ENCODE peak calls at places on chromosomes 6 and 20, in six cellular contexts. V, N, B, S, W and D are unnamed samples.

GRCh38 chr20:25258828-25259227 is 10.9 kb downstream of the PYGB start:
- DNase-seq in V (no peak), N (no peak), B (no peak), S (no peak), W (no peak), D (no peak)

GRCh38 chr20:7589164-7589563 is 351.1 kb downstream of the HAO1 start:
- DNase-seq in V (no peak), N (no peak), B (no peak), S (no peak), W (no peak), D (no peak)

GRCh38 chr6:135522975-135523692 is 25.6 kb upstream of the AHI1 start:
- DNase-seq in V (no peak), N (no peak), B (no peak), S (peak; percentile 41), W (no peak), D (no peak)

GRCh38 chr6:141752677-141753076 is 380.0 kb upstream of the GJE1 start:
- DNase-seq in V (no peak), N (no peak), B (no peak), S (no peak), W (no peak), D (no peak)

GRCh38 chr20:46770330-46771194 is 61.1 kb downstream of the SLC2A10 start:
- DNase-seq in V (no peak), N (no peak), B (no peak), S (no peak), W (no peak), D (no peak)

GRCh38 chr6:2209226-2209809 is 36.1 kb downstream of the GMDS start:
- DNase-seq in V (no peak), N (no peak), B (no peak), S (peak; percentile 54), W (peak; percentile 77), D (peak; percentile 88)

GRCh38 chr6:32192608-32193039 is at the start of gene GPSM3:
- DNase-seq in V (no peak), N (no peak), B (peak; percentile 74), S (no peak), W (peak; percentile 78), D (no peak)

GRCh38 chr6:69022991-69023390 is 387.9 kb downstream of the ADGRB3 start:
- DNase-seq in V (no peak), N (no peak), B (no peak), S (no peak), W (no peak), D (no peak)

GRCh38 chr20:35280523-35280922 is 2.6 kb upstream of the MMP24OS start:
- DNase-seq in V (no peak), N (no peak), B (no peak), S (no peak), W (no peak), D (no peak)

GRCh38 chr6:20464041-20464440 is 62.4 kb downstream of the E2F3 start:
- DNase-seq in V (no peak), N (no peak), B (no peak), S (no peak), W (no peak), D (no peak)
- H3K4me3 ChIP-seq in V (no peak overlapping the region), N (no peak overlapping the region), B (no peak overlapping the region), S (no peak overlapping the region), W (no peak overlapping the region), D (no peak overlapping the region)

GRCh38 chr20:32442630-32443029 is 84.5 kb downstream of the ASXL1 start:
- DNase-seq in V (no peak), N (no peak), B (no peak), S (no peak), W (no peak), D (no peak)
- TF ChIP-seq POLR2A in V (no peak), N (no peak), B (no peak), S (no peak), W (no peak), D (no peak)

GRCh38 chr20:51446230-51446629 is 96.3 kb downstream of the NFATC2 start:
- DNase-seq in V (no peak), N (no peak), B (no peak), S (no peak), W (no peak), D (no peak)

GRCh38 chr20:51447765-51448148 is 94.8 kb downstream of the NFATC2 start:
- DNase-seq in V (no peak), N (no peak), B (no peak), S (no peak), W (no peak), D (no peak)

GRCh38 chr20:51445591-51445990 is 96.9 kb downstream of the NFATC2 start:
- DNase-seq in V (no peak), N (no peak), B (no peak), S (no peak), W (no peak), D (no peak)

GRCh38 chr20:51446656-51447055 is 95.9 kb downstream of the NFATC2 start:
- DNase-seq in V (no peak), N (no peak), B (peak; percentile 54), S (peak; percentile 86), W (peak; percentile 36), D (no peak)

DNA sequence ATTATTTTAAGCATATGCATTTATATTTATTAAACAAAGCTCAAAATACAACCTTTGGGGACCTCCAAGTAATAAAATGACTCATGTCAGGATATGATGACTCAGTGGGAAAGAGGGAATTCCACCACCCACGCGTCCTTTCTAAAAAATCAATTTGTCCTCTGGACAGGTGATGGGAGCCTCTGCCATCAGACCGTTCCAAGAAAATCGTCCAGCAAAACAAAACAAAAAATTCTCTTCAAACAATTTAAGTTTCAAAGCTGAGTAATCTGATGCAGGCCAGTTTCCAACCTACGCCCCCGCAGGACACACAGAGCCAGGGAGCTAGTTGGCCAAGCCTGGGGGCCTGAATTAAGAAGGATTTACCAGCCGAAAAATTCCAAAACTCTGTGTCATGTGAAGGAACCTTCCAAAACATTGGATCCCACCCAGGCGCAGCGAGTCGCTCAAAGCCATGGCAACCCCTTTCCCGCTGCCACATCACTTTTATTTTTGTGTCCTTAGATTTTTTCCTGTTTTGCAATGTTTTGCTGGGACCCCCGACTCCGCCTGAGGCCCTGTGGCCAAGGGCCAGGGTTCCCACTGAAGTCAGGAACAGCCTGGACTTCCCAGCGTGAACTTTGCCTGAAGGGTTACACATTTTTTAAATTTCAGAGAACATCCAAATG is 95.3 kb downstream of the NFATC2 start:
- DNase-seq in V (peak; percentile 45), N (peak; percentile 74), B (peak; percentile 57), S (peak; percentile 77), W (peak; percentile 44), D (peak; percentile 37)
- H3K4me3 ChIP-seq in V (no peak overlapping the region), N (no peak overlapping the region), B (no peak overlapping the region), S (peak overlapping the region; percentile 1), W (no peak overlapping the region), D (no peak overlapping the region)

GRCh38 chr6:44238687-44239350 is 8.1 kb upstream of the HSP90AB1 start:
- DNase-seq in V (no peak), N (no peak), B (no peak), S (no peak), W (no peak), D (no peak)

GRCh38 chr6:44235891-44236516 is 10.9 kb upstream of the HSP90AB1 start:
- DNase-seq in V (no peak), N (no peak), B (no peak), S (no peak), W (no peak), D (no peak)

GRCh38 chr6:44237021-44237812 is 9.7 kb upstream of the HSP90AB1 start:
- DNase-seq in V (peak; percentile 84), N (peak; percentile 91), B (peak; percentile 93), S (peak; percentile 96), W (peak; percentile 94), D (peak; percentile 99)

GRCh38 chr6:44235269-44235668 is 11.6 kb upstream of the HSP90AB1 start:
- DNase-seq in V (no peak), N (no peak), B (no peak), S (no peak), W (no peak), D (no peak)

DNA sequence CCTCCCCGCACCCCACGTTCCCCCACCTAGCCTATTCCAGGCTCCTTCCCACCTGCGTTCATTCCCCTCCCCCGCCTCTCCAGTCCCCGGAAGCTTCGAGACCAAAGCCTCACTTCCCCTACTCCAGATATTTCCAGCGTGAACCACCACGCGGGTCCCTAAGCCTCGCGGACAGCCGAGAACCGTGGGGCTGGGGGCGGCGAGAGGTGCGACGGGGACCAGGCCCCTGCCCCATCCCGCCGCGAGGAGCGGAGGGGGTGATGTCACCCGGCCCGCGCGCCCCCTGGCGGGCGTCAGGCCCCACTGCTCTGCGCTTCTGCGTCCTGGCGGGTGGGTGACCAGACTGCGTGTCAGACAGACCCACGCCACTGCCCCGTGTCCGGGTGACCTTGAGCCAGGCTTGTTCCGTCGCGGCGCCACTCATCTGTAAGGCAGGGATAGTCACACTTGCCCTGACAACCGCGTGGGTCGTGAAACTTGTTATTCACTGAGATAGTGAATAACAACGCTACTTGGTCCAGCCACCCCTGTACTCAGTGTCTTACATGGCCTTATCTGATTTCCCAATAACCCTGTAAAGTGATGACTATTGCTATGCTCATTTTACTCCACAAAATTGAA is 9.0 kb upstream of the HSP90AB1 start:
- DNase-seq in V (peak; percentile 66), N (peak; percentile 85), B (peak; percentile 85), S (peak; percentile 69), W (peak; percentile 85), D (peak; percentile 81)
- TF ChIP-seq POLR2A in V (no peak), N (peak; percentile 10), B (no peak), S (peak; percentile 16), W (peak; percentile 55), D (peak; percentile 46)

DNA sequence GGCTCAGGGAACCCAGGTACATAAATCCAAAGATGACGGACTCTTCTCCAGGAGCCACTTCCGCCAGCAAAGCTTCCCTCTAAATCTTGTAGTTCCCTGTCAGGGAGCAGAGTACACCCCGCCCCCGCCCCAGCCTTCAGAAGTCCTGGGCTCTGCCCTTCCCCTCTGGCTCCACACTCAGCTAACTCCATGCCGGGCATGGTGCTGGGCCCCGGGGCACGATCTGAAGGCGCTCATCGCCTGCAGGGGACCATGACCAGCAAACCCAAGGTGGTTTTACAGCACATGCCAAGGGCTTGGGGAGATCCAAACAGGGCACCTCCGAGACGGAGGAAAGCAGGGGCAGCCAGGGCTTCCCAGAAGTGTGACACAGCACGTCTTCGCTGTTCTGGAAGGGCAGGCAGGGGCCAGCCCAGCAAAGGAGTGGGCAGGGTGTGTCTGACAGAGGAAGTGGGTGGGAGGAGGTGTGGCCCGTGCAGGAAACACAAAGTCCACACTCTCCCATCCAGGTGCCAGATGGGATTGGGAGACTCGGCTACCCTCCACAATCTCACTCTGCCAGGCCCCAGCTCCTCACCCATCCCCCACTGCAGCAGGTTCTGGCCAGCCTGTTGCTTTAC is 41.6 kb upstream of the SLC22A2 start:
- DNase-seq in V (no peak), N (no peak), B (no peak), S (peak; percentile 53), W (peak; percentile 88), D (no peak)
- H3K4me3 ChIP-seq in V (no peak overlapping the region), N (no peak overlapping the region), B (no peak overlapping the region), S (no peak overlapping the region), W (peak overlapping the region; percentile 17), D (no peak overlapping the region)